ENCODE peak calls at places on chromosome 13, in seven cellular contexts. One of them, this sample, is unnamed.

GRCh38 chr13:29543230-29544215 is 52.0 kb downstream of the SLC7A1 start:
- DNase-seq in CD8-positive, alpha-beta T cell: no peak
- DNase-seq in left ventricle myocardium inferior: no peak
- DNase-seq in heart left ventricle: no peak
- DNase-seq in natural killer cell: no peak
- DNase-seq in activated CD8-positive, alpha-beta T cell treated with anti-CD3 and anti-CD28 coated beads for 36 hours: peak; percentile 80
- DNase-seq in suprapubic skin: no peak
- DNase-seq in this sample: no peak

GRCh38 chr13:98039261-98039660 is 85.8 kb downstream of the IPO5 start:
- DNase-seq in CD8-positive, alpha-beta T cell: no peak
- DNase-seq in left ventricle myocardium inferior: no peak
- DNase-seq in heart left ventricle: no peak
- DNase-seq in natural killer cell: no peak
- DNase-seq in activated CD8-positive, alpha-beta T cell treated with anti-CD3 and anti-CD28 coated beads for 36 hours: no peak
- DNase-seq in suprapubic skin: no peak
- DNase-seq in this sample: no peak

GRCh38 chr13:85204668-85205344 is 594.4 kb downstream of the SLITRK6 start:
- DNase-seq in CD8-positive, alpha-beta T cell: no peak
- DNase-seq in left ventricle myocardium inferior: no peak
- DNase-seq in heart left ventricle: no peak
- DNase-seq in natural killer cell: no peak
- DNase-seq in activated CD8-positive, alpha-beta T cell treated with anti-CD3 and anti-CD28 coated beads for 36 hours: no peak
- DNase-seq in suprapubic skin: no peak
- DNase-seq in this sample: no peak

GRCh38 chr13:30026909-30027308 is 176.5 kb upstream of the UBL3 start:
- DNase-seq in CD8-positive, alpha-beta T cell: no peak
- DNase-seq in left ventricle myocardium inferior: no peak
- DNase-seq in heart left ventricle: no peak
- DNase-seq in natural killer cell: no peak
- DNase-seq in activated CD8-positive, alpha-beta T cell treated with anti-CD3 and anti-CD28 coated beads for 36 hours: no peak
- DNase-seq in suprapubic skin: no peak
- DNase-seq in this sample: no peak

GRCh38 chr13:98466634-98467236 is 110.2 kb downstream of the STK24 start:
- DNase-seq in CD8-positive, alpha-beta T cell: no peak
- DNase-seq in left ventricle myocardium inferior: no peak
- DNase-seq in heart left ventricle: no peak
- DNase-seq in natural killer cell: no peak
- DNase-seq in activated CD8-positive, alpha-beta T cell treated with anti-CD3 and anti-CD28 coated beads for 36 hours: peak; percentile 80
- DNase-seq in suprapubic skin: no peak
- DNase-seq in this sample: no peak

GRCh38 chr13:105442040-105442439 is 1093.4 kb downstream of the EFNB2 start:
- DNase-seq in CD8-positive, alpha-beta T cell: no peak
- DNase-seq in left ventricle myocardium inferior: no peak
- DNase-seq in heart left ventricle: no peak
- DNase-seq in natural killer cell: no peak
- DNase-seq in activated CD8-positive, alpha-beta T cell treated with anti-CD3 and anti-CD28 coated beads for 36 hours: no peak
- DNase-seq in suprapubic skin: no peak
- DNase-seq in this sample: no peak

GRCh38 chr13:54750521-54750920 is 1721.9 kb downstream of the OLFM4 start:
- DNase-seq in CD8-positive, alpha-beta T cell: no peak
- DNase-seq in left ventricle myocardium inferior: no peak
- DNase-seq in heart left ventricle: no peak
- DNase-seq in natural killer cell: no peak
- DNase-seq in activated CD8-positive, alpha-beta T cell treated with anti-CD3 and anti-CD28 coated beads for 36 hours: no peak
- DNase-seq in suprapubic skin: no peak
- DNase-seq in this sample: no peak

GRCh38 chr13:22703601-22704209 is 477.1 kb upstream of the SGCG start:
- DNase-seq in CD8-positive, alpha-beta T cell: no peak
- DNase-seq in left ventricle myocardium inferior: no peak
- DNase-seq in heart left ventricle: no peak
- DNase-seq in natural killer cell: no peak
- DNase-seq in activated CD8-positive, alpha-beta T cell treated with anti-CD3 and anti-CD28 coated beads for 36 hours: no peak
- DNase-seq in suprapubic skin: no peak
- DNase-seq in this sample: no peak

GRCh38 chr13:77139311-77139710 is 112.4 kb upstream of the FBXL3 start:
- DNase-seq in CD8-positive, alpha-beta T cell: no peak
- DNase-seq in left ventricle myocardium inferior: no peak
- DNase-seq in heart left ventricle: no peak
- DNase-seq in natural killer cell: no peak
- DNase-seq in activated CD8-positive, alpha-beta T cell treated with anti-CD3 and anti-CD28 coated beads for 36 hours: no peak
- DNase-seq in suprapubic skin: no peak
- DNase-seq in this sample: no peak

GRCh38 chr13:48131481-48131992 is 36.6 kb upstream of the MED4 start:
- DNase-seq in CD8-positive, alpha-beta T cell: no peak
- DNase-seq in left ventricle myocardium inferior: no peak
- DNase-seq in heart left ventricle: no peak
- DNase-seq in natural killer cell: no peak
- DNase-seq in activated CD8-positive, alpha-beta T cell treated with anti-CD3 and anti-CD28 coated beads for 36 hours: no peak
- DNase-seq in suprapubic skin: no peak
- DNase-seq in this sample: no peak

GRCh38 chr13:111584101-111584500 is 263.7 kb downstream of the TEX29 start:
- DNase-seq in CD8-positive, alpha-beta T cell: no peak
- DNase-seq in left ventricle myocardium inferior: no peak
- DNase-seq in heart left ventricle: no peak
- DNase-seq in natural killer cell: no peak
- DNase-seq in activated CD8-positive, alpha-beta T cell treated with anti-CD3 and anti-CD28 coated beads for 36 hours: no peak
- DNase-seq in suprapubic skin: no peak
- DNase-seq in this sample: no peak

GRCh38 chr13:102830646-102831045 is 15.2 kb upstream of the ERCC5 start:
- DNase-seq in CD8-positive, alpha-beta T cell: no peak
- DNase-seq in left ventricle myocardium inferior: no peak
- DNase-seq in heart left ventricle: no peak
- DNase-seq in natural killer cell: no peak
- DNase-seq in activated CD8-positive, alpha-beta T cell treated with anti-CD3 and anti-CD28 coated beads for 36 hours: no peak
- DNase-seq in suprapubic skin: no peak
- DNase-seq in this sample: no peak

GRCh38 chr13:98960331-98961203 is 17.3 kb downstream of the DOCK9 start:
- DNase-seq in CD8-positive, alpha-beta T cell: no peak
- DNase-seq in left ventricle myocardium inferior: no peak
- DNase-seq in heart left ventricle: no peak
- DNase-seq in natural killer cell: no peak
- DNase-seq in activated CD8-positive, alpha-beta T cell treated with anti-CD3 and anti-CD28 coated beads for 36 hours: no peak
- DNase-seq in suprapubic skin: no peak
- DNase-seq in this sample: no peak

GRCh38 chr13:90640976-90641375 is 706.5 kb upstream of the MIR17HG start:
- DNase-seq in CD8-positive, alpha-beta T cell: no peak
- DNase-seq in left ventricle myocardium inferior: no peak
- DNase-seq in heart left ventricle: no peak
- DNase-seq in natural killer cell: no peak
- DNase-seq in activated CD8-positive, alpha-beta T cell treated with anti-CD3 and anti-CD28 coated beads for 36 hours: no peak
- DNase-seq in suprapubic skin: no peak
- DNase-seq in this sample: no peak

GRCh38 chr13:94416454-94417080 is 62.9 kb downstream of the DCT start:
- DNase-seq in CD8-positive, alpha-beta T cell: no peak
- DNase-seq in left ventricle myocardium inferior: no peak
- DNase-seq in heart left ventricle: no peak
- DNase-seq in natural killer cell: no peak
- DNase-seq in activated CD8-positive, alpha-beta T cell treated with anti-CD3 and anti-CD28 coated beads for 36 hours: no peak
- DNase-seq in suprapubic skin: no peak
- DNase-seq in this sample: no peak

GRCh38 chr13:73440296-73440895 is 381.6 kb downstream of the KLF5 start:
- DNase-seq in CD8-positive, alpha-beta T cell: no peak
- DNase-seq in left ventricle myocardium inferior: no peak
- DNase-seq in heart left ventricle: no peak
- DNase-seq in natural killer cell: no peak
- DNase-seq in activated CD8-positive, alpha-beta T cell treated with anti-CD3 and anti-CD28 coated beads for 36 hours: peak; percentile 10
- DNase-seq in suprapubic skin: no peak
- DNase-seq in this sample: no peak

GRCh38 chr13:69579351-69579750 is 528.3 kb upstream of the ATXN8OS start:
- DNase-seq in CD8-positive, alpha-beta T cell: no peak
- DNase-seq in left ventricle myocardium inferior: no peak
- DNase-seq in heart left ventricle: no peak
- DNase-seq in natural killer cell: no peak
- DNase-seq in activated CD8-positive, alpha-beta T cell treated with anti-CD3 and anti-CD28 coated beads for 36 hours: no peak
- DNase-seq in suprapubic skin: no peak
- DNase-seq in this sample: no peak

GRCh38 chr13:73194310-73194709 is 135.5 kb downstream of the KLF5 start:
- DNase-seq in CD8-positive, alpha-beta T cell: no peak
- DNase-seq in left ventricle myocardium inferior: no peak
- DNase-seq in heart left ventricle: no peak
- DNase-seq in natural killer cell: no peak
- DNase-seq in activated CD8-positive, alpha-beta T cell treated with anti-CD3 and anti-CD28 coated beads for 36 hours: no peak
- DNase-seq in suprapubic skin: no peak
- DNase-seq in this sample: no peak

DNA sequence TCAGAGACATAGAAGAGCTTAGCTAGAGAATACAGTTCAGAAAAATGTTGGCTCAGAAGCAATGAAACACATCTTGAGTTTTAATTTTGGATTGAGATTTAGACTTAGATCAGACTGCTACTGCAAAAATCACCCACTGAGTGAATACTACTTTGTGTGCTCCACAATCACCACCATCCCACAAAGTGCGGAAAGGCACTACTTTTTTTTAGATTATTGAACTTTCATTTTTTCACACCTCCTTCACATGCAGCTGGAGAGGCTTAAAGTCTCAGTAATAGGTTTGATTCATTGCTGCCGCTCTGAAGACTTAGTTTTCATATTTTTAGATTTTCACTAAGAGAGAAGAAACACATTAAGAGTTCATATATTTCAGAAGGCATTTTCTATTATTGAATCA is 289.9 kb upstream of the PRR20A start:
- DNase-seq in CD8-positive, alpha-beta T cell: no peak
- DNase-seq in left ventricle myocardium inferior: no peak
- DNase-seq in heart left ventricle: no peak
- DNase-seq in natural killer cell: no peak
- DNase-seq in activated CD8-positive, alpha-beta T cell treated with anti-CD3 and anti-CD28 coated beads for 36 hours: no peak
- DNase-seq in suprapubic skin: no peak
- DNase-seq in this sample: no peak
- TF ChIP-seq CTCF in CD8-positive, alpha-beta T cell: no peak
- TF ChIP-seq CTCF in left ventricle myocardium inferior: no peak
- TF ChIP-seq CTCF in heart left ventricle: no peak
- TF ChIP-seq CTCF in natural killer cell: no peak
- TF ChIP-seq CTCF in activated CD8-positive, alpha-beta T cell treated with anti-CD3 and anti-CD28 coated beads for 36 hours: no peak
- TF ChIP-seq CTCF in suprapubic skin: no peak
- TF ChIP-seq CTCF in this sample: no peak

GRCh38 chr13:60329221-60329983 is 67.6 kb upstream of the TDRD3 start:
- DNase-seq in CD8-positive, alpha-beta T cell: no peak
- DNase-seq in left ventricle myocardium inferior: no peak
- DNase-seq in heart left ventricle: no peak
- DNase-seq in natural killer cell: no peak
- DNase-seq in activated CD8-positive, alpha-beta T cell treated with anti-CD3 and anti-CD28 coated beads for 36 hours: peak; percentile 40
- DNase-seq in suprapubic skin: no peak
- DNase-seq in this sample: no peak

GRCh38 chr13:60327551-60327950 is 69.5 kb upstream of the TDRD3 start:
- DNase-seq in CD8-positive, alpha-beta T cell: no peak
- DNase-seq in left ventricle myocardium inferior: no peak
- DNase-seq in heart left ventricle: no peak
- DNase-seq in natural killer cell: no peak
- DNase-seq in activated CD8-positive, alpha-beta T cell treated with anti-CD3 and anti-CD28 coated beads for 36 hours: no peak
- DNase-seq in suprapubic skin: no peak
- DNase-seq in this sample: no peak

GRCh38 chr13:60328073-60328472 is 68.9 kb upstream of the TDRD3 start:
- DNase-seq in CD8-positive, alpha-beta T cell: no peak
- DNase-seq in left ventricle myocardium inferior: no peak
- DNase-seq in heart left ventricle: no peak
- DNase-seq in natural killer cell: no peak
- DNase-seq in activated CD8-positive, alpha-beta T cell treated with anti-CD3 and anti-CD28 coated beads for 36 hours: no peak
- DNase-seq in suprapubic skin: no peak
- DNase-seq in this sample: no peak

GRCh38 chr13:60331249-60332012 is 65.6 kb upstream of the TDRD3 start:
- DNase-seq in CD8-positive, alpha-beta T cell: no peak
- DNase-seq in left ventricle myocardium inferior: no peak
- DNase-seq in heart left ventricle: no peak
- DNase-seq in natural killer cell: no peak
- DNase-seq in activated CD8-positive, alpha-beta T cell treated with anti-CD3 and anti-CD28 coated beads for 36 hours: no peak
- DNase-seq in suprapubic skin: no peak
- DNase-seq in this sample: no peak

GRCh38 chr13:60326273-60326672 is 70.7 kb upstream of the TDRD3 start:
- DNase-seq in CD8-positive, alpha-beta T cell: no peak
- DNase-seq in left ventricle myocardium inferior: no peak
- DNase-seq in heart left ventricle: no peak
- DNase-seq in natural killer cell: no peak
- DNase-seq in activated CD8-positive, alpha-beta T cell treated with anti-CD3 and anti-CD28 coated beads for 36 hours: no peak
- DNase-seq in suprapubic skin: no peak
- DNase-seq in this sample: no peak
- TF ChIP-seq CTCF in CD8-positive, alpha-beta T cell: no peak
- TF ChIP-seq CTCF in left ventricle myocardium inferior: no peak
- TF ChIP-seq CTCF in heart left ventricle: no peak
- TF ChIP-seq CTCF in natural killer cell: no peak
- TF ChIP-seq CTCF in activated CD8-positive, alpha-beta T cell treated with anti-CD3 and anti-CD28 coated beads for 36 hours: no peak
- TF ChIP-seq CTCF in suprapubic skin: no peak
- TF ChIP-seq CTCF in this sample: no peak

GRCh38 chr13:50389726-50390125 is 374.5 kb downstream of the KCNRG start:
- DNase-seq in CD8-positive, alpha-beta T cell: no peak
- DNase-seq in left ventricle myocardium inferior: no peak
- DNase-seq in heart left ventricle: no peak
- DNase-seq in natural killer cell: no peak
- DNase-seq in activated CD8-positive, alpha-beta T cell treated with anti-CD3 and anti-CD28 coated beads for 36 hours: no peak
- DNase-seq in suprapubic skin: no peak
- DNase-seq in this sample: no peak

GRCh38 chr13:50388481-50388880 is 373.2 kb downstream of the KCNRG start:
- DNase-seq in CD8-positive, alpha-beta T cell: no peak
- DNase-seq in left ventricle myocardium inferior: no peak
- DNase-seq in heart left ventricle: no peak
- DNase-seq in natural killer cell: no peak
- DNase-seq in activated CD8-positive, alpha-beta T cell treated with anti-CD3 and anti-CD28 coated beads for 36 hours: no peak
- DNase-seq in suprapubic skin: no peak
- DNase-seq in this sample: no peak

GRCh38 chr13:50386527-50387123 is 371.4 kb downstream of the KCNRG start:
- DNase-seq in CD8-positive, alpha-beta T cell: no peak
- DNase-seq in left ventricle myocardium inferior: peak; percentile 25
- DNase-seq in heart left ventricle: no peak
- DNase-seq in natural killer cell: no peak
- DNase-seq in activated CD8-positive, alpha-beta T cell treated with anti-CD3 and anti-CD28 coated beads for 36 hours: no peak
- DNase-seq in suprapubic skin: no peak
- DNase-seq in this sample: no peak

GRCh38 chr13:50384724-50385123 is 369.5 kb downstream of the KCNRG start:
- DNase-seq in CD8-positive, alpha-beta T cell: no peak
- DNase-seq in left ventricle myocardium inferior: no peak
- DNase-seq in heart left ventricle: no peak
- DNase-seq in natural killer cell: no peak
- DNase-seq in activated CD8-positive, alpha-beta T cell treated with anti-CD3 and anti-CD28 coated beads for 36 hours: no peak
- DNase-seq in suprapubic skin: no peak
- DNase-seq in this sample: no peak

GRCh38 chr13:50387124-50387581 is 371.9 kb downstream of the KCNRG start:
- DNase-seq in CD8-positive, alpha-beta T cell: no peak
- DNase-seq in left ventricle myocardium inferior: peak; percentile 64
- DNase-seq in heart left ventricle: peak; percentile 64
- DNase-seq in natural killer cell: no peak
- DNase-seq in activated CD8-positive, alpha-beta T cell treated with anti-CD3 and anti-CD28 coated beads for 36 hours: peak; percentile 57
- DNase-seq in suprapubic skin: no peak
- DNase-seq in this sample: no peak
- TF ChIP-seq CTCF in CD8-positive, alpha-beta T cell: no peak
- TF ChIP-seq CTCF in left ventricle myocardium inferior: peak; percentile 50
- TF ChIP-seq CTCF in heart left ventricle: peak; percentile 40
- TF ChIP-seq CTCF in natural killer cell: no peak
- TF ChIP-seq CTCF in activated CD8-positive, alpha-beta T cell treated with anti-CD3 and anti-CD28 coated beads for 36 hours: peak; percentile 23
- TF ChIP-seq CTCF in suprapubic skin: no peak
- TF ChIP-seq CTCF in this sample: no peak

GRCh38 chr13:96822900-96823299 is 171.4 kb downstream of the OXGR1 start:
- DNase-seq in CD8-positive, alpha-beta T cell: no peak
- DNase-seq in left ventricle myocardium inferior: no peak
- DNase-seq in heart left ventricle: no peak
- DNase-seq in natural killer cell: no peak
- DNase-seq in activated CD8-positive, alpha-beta T cell treated with anti-CD3 and anti-CD28 coated beads for 36 hours: no peak
- DNase-seq in suprapubic skin: no peak
- DNase-seq in this sample: no peak
- TF ChIP-seq CTCF in CD8-positive, alpha-beta T cell: no peak
- TF ChIP-seq CTCF in left ventricle myocardium inferior: no peak
- TF ChIP-seq CTCF in heart left ventricle: no peak
- TF ChIP-seq CTCF in natural killer cell: no peak
- TF ChIP-seq CTCF in activated CD8-positive, alpha-beta T cell treated with anti-CD3 and anti-CD28 coated beads for 36 hours: no peak
- TF ChIP-seq CTCF in suprapubic skin: no peak
- TF ChIP-seq CTCF in this sample: no peak